ENCODE peak calls at places on chromosome 18, in five cellular contexts. S is kidney, Z is endothelial cell of umbilical vein, B is DND-41, L is SK-N-SH. T is an unnamed sample.
A peak's percentile ranks its signal among the peaks of the same experiment; 100 is the strongest.

GRCh38 chr18:13455960-13456471 is 237.5 kb downstream of the LDLRAD4 start:
- DNase-seq in S (no peak), Z (no peak), L (no peak), B (peak; percentile 77), T (no peak)

GRCh38 chr18:24915547-24915946 is 436.4 kb downstream of the ZNF521 start:
- DNase-seq in S (no peak), Z (peak; percentile 54), L (no peak), B (no peak), T (peak; percentile 3)

GRCh38 chr18:36660311-36660710 is 168.5 kb downstream of the TPGS2 start:
- DNase-seq in B (no peak), Z (no peak), S (no peak), L (no peak), T (no peak)

GRCh38 chr18:59954746-59955145 is 55.0 kb downstream of the PMAIP1 start:
- DNase-seq in B (peak; percentile 16), S (no peak), L (no peak), Z (no peak), T (peak; percentile 24)

GRCh38 chr18:74818776-74819175 is 221.1 kb downstream of the ZNF407 start:
- DNase-seq in Z (no peak), S (no peak), L (no peak), B (no peak), T (peak; percentile 39)

GRCh38 chr18:61541673-61542072 is 208.4 kb downstream of the CDH20 start:
- DNase-seq in S (no peak), L (no peak), B (no peak), Z (no peak), T (no peak)

GRCh38 chr18:54358495-54358793 is 738 bp downstream of the C18orf54 start:
- DNase-seq in S (peak; percentile 71), B (no peak), Z (peak; percentile 59), L (no peak), T (peak; percentile 62)

GRCh38 chr18:80246656-80247402 is 485 bp downstream of the PARD6G start:
- DNase-seq in Z (peak; percentile 16), B (peak; percentile 21), S (peak; percentile 85), L (peak; percentile 79), T (peak; percentile 58)

GRCh38 chr18:65983750-65984149 is 232.9 kb downstream of the CDH7 start:
- DNase-seq in B (no peak), Z (peak; percentile 3), L (no peak), S (no peak), T (no peak)

GRCh38 chr18:61388010-61388409 is 54.8 kb downstream of the CDH20 start:
- DNase-seq in L (no peak), S (no peak), Z (no peak), B (no peak), T (peak; percentile 36)

GRCh38 chr18:51191139-51191717 is 6.3 kb downstream of the MEX3C start:
- DNase-seq in Z (no peak), S (no peak), B (no peak), L (no peak), T (no peak)

GRCh38 chr18:3706279-3707097 is 256.5 kb downstream of the TGIF1 start:
- DNase-seq in S (no peak), Z (no peak), B (no peak), L (no peak), T (no peak)

GRCh38 chr18:70453058-70453775 is 164.4 kb downstream of the SOCS6 start:
- DNase-seq in S (no peak), Z (no peak), L (no peak), B (no peak), T (no peak)

GRCh38 chr18:50855976-50856772 is 22.7 kb upstream of the ME2 start:
- DNase-seq in L (no peak), Z (no peak), S (no peak), B (no peak), T (no peak)

GRCh38 chr18:25039781-25040180 is 312.2 kb downstream of the ZNF521 start:
- DNase-seq in S (no peak), L (no peak), Z (no peak), B (no peak), T (no peak)

GRCh38 chr18:37393945-37394609 is 171.5 kb downstream of the CELF4 start:
- DNase-seq in L (peak; percentile 97), S (peak; percentile 94), Z (peak; percentile 49), B (no peak), T (peak; percentile 93)

GRCh38 chr18:48948112-48949050 is 2.4 kb downstream of the SMAD7 start:
- DNase-seq in Z (peak; percentile 67), L (peak; percentile 69), B (peak; percentile 60), S (peak; percentile 88), T (peak; percentile 84)

GRCh38 chr18:48671561-48671945 is 132.7 kb downstream of the CTIF start:
- DNase-seq in S (no peak), B (no peak), L (no peak), Z (no peak), T (no peak)

GRCh38 chr18:49933530-49933929 is 120.2 kb upstream of the ACAA2 start:
- DNase-seq in Z (no peak), S (no peak), L (no peak), B (no peak), T (peak; percentile 46)

GRCh38 chr18:44123743-44124142 is 556.9 kb upstream of the SETBP1 start:
- DNase-seq in Z (no peak), L (no peak), B (no peak), S (no peak), T (no peak)

GRCh38 chr18:50797147-50797546 is 22.7 kb downstream of the MRO start:
- DNase-seq in B (no peak), L (no peak), Z (no peak), S (no peak), T (no peak)

GRCh38 chr18:9053814-9054213 is 48.7 kb upstream of the NDUFV2 start:
- DNase-seq in B (no peak), S (no peak), L (no peak), Z (no peak), T (no peak)

GRCh38 chr18:55557211-55557610 is 30.8 kb downstream of the TCF4 start:
- DNase-seq in S (no peak), B (no peak), Z (no peak), L (peak; percentile 10), T (no peak)

GRCh38 chr18:49155410-49155809 is 204.6 kb upstream of the SMAD7 start:
- DNase-seq in Z (no peak), B (no peak), L (no peak), S (no peak), T (no peak)

GRCh38 chr18:36411745-36412168 is 114.2 kb downstream of the FHOD3 start:
- DNase-seq in Z (no peak), S (no peak), L (peak; percentile 41), B (no peak), T (no peak)

GRCh38 chr18:28284132-28284531 is 107.2 kb upstream of the CDH2 start:
- DNase-seq in L (no peak), B (no peak), S (no peak), Z (no peak), T (peak; percentile 54)

GRCh38 chr18:30970201-30970816 is 72.2 kb downstream of the DSC3 start:
- DNase-seq in S (no peak), Z (peak; percentile 30), B (no peak), L (no peak), T (peak; percentile 24)

GRCh38 chr18:42619771-42620170 is 495.7 kb downstream of the RIT2 start:
- DNase-seq in L (no peak), B (no peak), Z (no peak), S (no peak), T (no peak)

GRCh38 chr18:76838182-76838581 is 15.8 kb downstream of the ZNF236 start:
- DNase-seq in L (no peak), B (no peak), S (no peak), Z (peak; percentile 29), T (no peak)

GRCh38 chr18:71442830-71443229 is 1101.3 kb downstream of the CBLN2 start:
- DNase-seq in L (no peak), S (no peak), Z (no peak), B (no peak), T (no peak)

DNA sequence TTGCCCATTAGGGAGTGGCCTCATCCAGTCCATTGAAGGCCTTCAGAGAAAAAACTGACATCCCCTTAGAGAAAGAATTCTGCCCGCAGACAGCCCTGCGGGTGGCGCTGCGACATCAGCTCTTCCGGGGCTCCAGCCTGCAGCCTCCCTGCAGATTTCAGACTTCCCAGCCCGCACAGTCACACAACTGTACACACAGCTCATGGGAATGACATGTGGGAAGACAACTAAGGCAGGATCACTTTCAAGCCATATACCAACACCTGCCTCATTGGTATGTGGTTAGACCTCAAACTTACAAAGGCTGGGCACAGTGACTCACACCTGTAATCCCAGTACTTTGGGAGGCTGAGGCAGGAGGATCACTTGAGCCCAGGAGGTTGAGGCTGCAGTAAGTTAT is 24.8 kb upstream of the TUBB6 start:
- DNase-seq in Z (peak; percentile 20), S (no peak), B (no peak), L (no peak), T (no peak)
- H3K9ac ChIP-seq in Z (no peak overlapping the region), S (no peak overlapping the region), B (no peak overlapping the region), L (no peak overlapping the region), T (peak overlapping the region; percentile 65)

GRCh38 chr18:21682276-21683051 is 22.1 kb downstream of the ABHD3 start:
- DNase-seq in S (no peak), Z (peak; percentile 74), B (no peak), L (no peak), T (peak; percentile 12)
- H3K9ac ChIP-seq in S (no peak overlapping the region), Z (peak overlapping the region; percentile 41), B (peak overlapping the region; percentile 41), L (no peak overlapping the region), T (peak overlapping the region; percentile 70)

GRCh38 chr18:23154823-23155517 is 19.7 kb downstream of the CABLES1 start:
- DNase-seq in Z (no peak), B (no peak), S (no peak), L (peak; percentile 74), T (peak; percentile 62)

GRCh38 chr18:23151414-23152099 is 16.3 kb downstream of the CABLES1 start:
- DNase-seq in L (no peak), S (no peak), B (no peak), Z (no peak), T (no peak)

GRCh38 chr18:23156134-23156533 is 20.8 kb downstream of the CABLES1 start:
- DNase-seq in B (no peak), S (no peak), L (no peak), Z (no peak), T (no peak)

GRCh38 chr18:23155537-23155936 is 20.3 kb downstream of the CABLES1 start:
- DNase-seq in L (no peak), B (no peak), Z (no peak), S (no peak), T (peak; percentile 52)

DNA sequence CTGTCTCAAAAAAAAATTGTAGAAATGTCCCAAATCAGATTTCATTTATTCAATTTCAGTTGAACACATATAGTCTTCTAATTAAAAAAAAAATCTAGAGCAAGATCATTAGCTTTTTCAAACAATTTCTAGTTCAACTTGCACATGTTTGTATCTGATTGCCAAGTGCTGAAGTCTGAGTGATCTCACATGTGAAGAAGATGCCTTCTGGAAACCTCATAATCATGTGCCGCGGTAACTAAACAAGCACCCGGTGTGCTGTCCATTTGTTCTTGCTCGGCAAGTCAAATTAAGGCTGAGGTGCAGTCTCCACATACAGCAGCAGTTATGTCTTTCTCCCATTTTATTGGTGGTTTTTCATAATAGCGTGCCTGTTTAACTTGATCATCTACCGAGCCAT is 18.7 kb downstream of the CABLES1 start:
- DNase-seq in L (no peak), B (no peak), S (no peak), Z (no peak), T (no peak)
- H3K9ac ChIP-seq in L (no peak overlapping the region), B (no peak overlapping the region), S (no peak overlapping the region), Z (no peak overlapping the region), T (no peak overlapping the region)

DNA sequence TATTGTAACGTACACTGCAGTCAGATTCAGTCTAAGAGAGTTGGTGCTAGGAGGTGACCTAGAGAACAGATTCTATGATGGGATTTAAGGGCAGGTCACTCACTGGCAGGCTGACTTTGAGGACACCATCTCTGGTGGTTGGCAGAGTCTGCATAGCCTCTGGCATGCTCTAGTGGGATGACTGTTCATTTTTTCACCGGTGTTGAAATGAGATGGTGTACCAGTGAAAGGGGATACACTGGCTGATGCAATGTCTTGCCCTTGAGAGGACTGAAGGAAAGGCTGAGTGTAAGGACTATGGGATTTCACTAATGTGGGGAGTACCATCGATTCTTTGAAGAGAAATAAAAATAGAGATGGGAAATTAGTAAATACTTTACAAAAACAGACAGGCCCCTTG is 186.9 kb upstream of the PIEZO2 start:
- DNase-seq in B (no peak), Z (no peak), S (no peak), L (no peak), T (peak; percentile 71)
- H3K9ac ChIP-seq in B (no peak overlapping the region), Z (no peak overlapping the region), S (no peak overlapping the region), L (no peak overlapping the region), T (no peak overlapping the region)